ENCODE peak calls at places on chromosomes 7 and 10, in eight cellular contexts. E, T, I, N, K, F, S and U are unnamed samples.

GRCh38 chr7:124752310-124752709 is 13.3 kb downstream of the GPR37 start:
- DNase-seq in F (no peak), N (no peak), I (no peak), E (peak), K (no peak), S (no peak), T (peak), U (no peak)

GRCh38 chr7:70042533-70042932 is 444.3 kb downstream of the AUTS2 start:
- DNase-seq in S (no peak), K (no peak), I (no peak), E (peak), T (peak), N (no peak), F (no peak), U (peak)

GRCh38 chr7:87944547-87944946 is 10.5 kb downstream of the ADAM22 start:
- DNase-seq in I (no peak), F (no peak), S (no peak), N (no peak), T (no peak), E (no peak), K (no peak), U (no peak)

GRCh38 chr10:78404296-78404695 is 370.6 kb downstream of the RPS24 start:
- DNase-seq in F (no peak), S (peak), N (no peak), E (no peak), K (no peak), I (no peak), T (no peak), U (no peak)

GRCh38 chr10:102408081-102408727 is 10.4 kb downstream of the PSD start:
- DNase-seq in N (no peak), S (no peak), K (no peak), I (no peak), F (no peak), E (no peak), T (no peak), U (no peak)

GRCh38 chr10:33477291-33478088 is 143.0 kb upstream of the NRP1 start:
- DNase-seq in N (no peak), F (no peak), I (no peak), K (no peak), S (no peak), T (no peak), E (no peak), U (no peak)

GRCh38 chr10:14695833-14696232 is 78.9 kb downstream of the FAM107B start:
- DNase-seq in T (no peak), N (no peak), S (no peak), F (no peak), K (no peak), E (no peak), I (no peak), U (no peak)

GRCh38 chr7:3301831-3302618 is 973 bp downstream of the SDK1 start:
- DNase-seq in S (no peak), F (peak), I (no peak), E (peak), T (peak), N (no peak), K (peak), U (peak)

GRCh38 chr10:18145652-18146051 is 5.4 kb downstream of the CACNB2 start:
- DNase-seq in E (peak), I (no peak), T (peak), F (no peak), N (no peak), S (no peak), K (no peak), U (no peak)

GRCh38 chr7:271266-272107 is 18.5 kb upstream of the FOXL3 start:
- DNase-seq in K (no peak), I (no peak), T (no peak), F (no peak), S (no peak), N (no peak), E (peak), U (no peak)

GRCh38 chr7:137084607-137085380 is 216.3 kb downstream of the CHRM2 start:
- DNase-seq in S (no peak), E (peak), I (no peak), T (peak), F (no peak), N (no peak), K (no peak), U (no peak)

GRCh38 chr10:78543749-78544446 is 510.2 kb downstream of the RPS24 start:
- DNase-seq in S (peak), N (peak), I (no peak), E (peak), F (no peak), K (no peak), T (peak), U (peak)

GRCh38 chr7:23531794-23532489 is at the start of gene TRA2A:
- DNase-seq in I (peak), K (peak), E (peak), S (peak), F (peak), T (peak), N (peak), U (peak)

GRCh38 chr7:23533160-23533559 is 1.4 kb upstream of the TRA2A start:
- DNase-seq in S (no peak), K (no peak), I (no peak), T (no peak), N (no peak), F (no peak), E (no peak), U (no peak)

GRCh38 chr7:23530901-23531793 is 634 bp downstream of the TRA2A start:
- DNase-seq in N (peak), I (peak), F (peak), E (peak), T (peak), S (peak), K (peak), U (peak)

GRCh38 chr7:23530355-23530754 is 1.4 kb downstream of the TRA2A start:
- DNase-seq in F (peak), K (no peak), S (no peak), E (peak), N (peak), T (peak), I (no peak), U (peak)

DNA sequence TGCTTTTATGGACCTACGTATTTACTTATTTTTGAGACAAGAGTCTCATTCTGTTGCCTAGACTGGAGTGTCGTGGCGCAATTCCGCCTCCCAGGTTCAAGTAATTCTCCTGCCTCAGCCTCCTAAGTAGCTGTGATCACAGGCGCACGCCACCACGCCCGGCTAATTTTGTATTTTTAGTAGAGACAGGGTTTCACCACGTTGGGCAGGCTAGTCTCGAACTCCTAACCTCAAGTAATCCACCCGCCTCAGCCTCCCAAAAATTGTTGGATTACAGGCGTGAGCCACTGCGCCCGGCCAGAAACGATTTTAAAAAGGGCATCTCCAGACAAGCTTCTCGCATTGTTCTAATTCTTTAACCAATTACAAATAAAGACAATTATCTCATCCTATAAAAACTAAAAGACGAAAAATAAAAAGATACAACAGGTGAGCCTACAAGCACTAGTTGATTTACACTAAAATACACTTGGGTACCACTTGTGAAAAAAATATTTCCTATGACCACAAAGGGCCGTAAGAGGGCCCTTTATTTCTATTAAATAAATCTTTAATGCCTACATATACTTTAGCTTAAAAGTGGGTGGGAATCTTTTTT is 2.4 kb downstream of the TRA2A start:
- DNase-seq in S (no peak), T (no peak), E (no peak), K (no peak), N (no peak), I (no peak), F (no peak), U (no peak)
- H3K4me3 ChIP-seq in S (peak), T (peak), E (peak), K (no peak), N (no peak), I (no peak), F (peak), U (peak)

GRCh38 chr10:81034376-81034775 is 496.7 kb downstream of the SH2D4B start:
- DNase-seq in K (no peak), N (no peak), I (no peak), S (no peak), E (no peak), F (no peak), T (no peak), U (no peak)
- TF ChIP-seq CTCF in K (no peak), N (no peak), I (no peak), S (no peak), E (no peak), F (no peak), T (no peak), U (no peak)

DNA sequence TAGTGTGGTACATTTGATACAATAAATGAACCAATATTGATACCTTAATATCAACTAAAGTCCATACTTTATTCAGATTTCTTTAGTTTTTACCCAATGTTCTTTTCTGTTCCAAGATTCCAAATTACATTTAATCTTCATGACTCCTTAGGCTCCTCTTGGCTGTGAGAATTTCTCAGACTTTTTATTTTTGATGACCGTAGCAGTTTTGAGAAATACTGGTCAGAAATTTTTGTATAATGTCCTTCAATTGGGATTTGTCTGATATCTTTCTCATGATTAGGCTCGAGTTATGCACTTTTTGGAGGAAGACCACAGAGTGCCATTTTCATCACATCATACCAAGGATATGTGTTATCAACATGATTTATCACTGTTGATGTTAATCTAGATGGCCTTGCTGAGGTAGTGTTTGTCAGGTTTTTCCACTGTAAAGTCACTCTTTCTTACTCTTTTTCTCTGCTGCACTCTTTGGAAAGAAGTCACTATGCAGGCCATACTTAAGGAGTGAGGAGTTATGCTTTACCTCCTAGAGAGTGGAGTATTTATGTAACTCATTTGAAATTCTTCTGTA is 12.9 kb upstream of the ENTPD1 start:
- DNase-seq in N (no peak), T (no peak), E (peak), S (no peak), F (no peak), K (no peak), I (no peak), U (no peak)
- H3K4me3 ChIP-seq in N (no peak), T (no peak), E (no peak), S (no peak), F (no peak), K (no peak), I (no peak), U (no peak)

DNA sequence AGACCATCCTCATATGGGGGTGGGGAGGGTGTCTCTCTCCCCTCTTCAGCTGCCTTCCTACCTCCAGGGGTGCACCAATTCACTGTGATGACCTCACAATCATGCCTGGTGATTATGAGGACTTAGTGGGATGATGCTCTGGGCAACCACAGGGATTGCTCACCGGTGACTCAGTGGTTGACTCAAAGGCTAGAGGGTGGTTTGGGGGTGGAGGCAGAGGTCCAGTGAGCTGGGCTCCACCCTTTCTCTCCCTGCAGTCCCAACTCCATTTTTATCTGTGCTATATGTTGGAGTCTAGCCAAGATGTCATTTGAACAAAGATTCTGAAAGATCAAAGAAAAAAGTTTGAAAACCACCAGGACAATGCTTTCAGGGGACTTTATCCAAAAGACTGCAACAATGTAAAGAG is 286.9 kb downstream of the KCNMA1 start:
- DNase-seq in S (no peak), N (peak), I (no peak), F (peak), K (no peak), E (peak), T (peak), U (peak)
- TF ChIP-seq CTCF in S (no peak), N (no peak), I (no peak), F (no peak), K (no peak), E (no peak), T (peak), U (no peak)

DNA sequence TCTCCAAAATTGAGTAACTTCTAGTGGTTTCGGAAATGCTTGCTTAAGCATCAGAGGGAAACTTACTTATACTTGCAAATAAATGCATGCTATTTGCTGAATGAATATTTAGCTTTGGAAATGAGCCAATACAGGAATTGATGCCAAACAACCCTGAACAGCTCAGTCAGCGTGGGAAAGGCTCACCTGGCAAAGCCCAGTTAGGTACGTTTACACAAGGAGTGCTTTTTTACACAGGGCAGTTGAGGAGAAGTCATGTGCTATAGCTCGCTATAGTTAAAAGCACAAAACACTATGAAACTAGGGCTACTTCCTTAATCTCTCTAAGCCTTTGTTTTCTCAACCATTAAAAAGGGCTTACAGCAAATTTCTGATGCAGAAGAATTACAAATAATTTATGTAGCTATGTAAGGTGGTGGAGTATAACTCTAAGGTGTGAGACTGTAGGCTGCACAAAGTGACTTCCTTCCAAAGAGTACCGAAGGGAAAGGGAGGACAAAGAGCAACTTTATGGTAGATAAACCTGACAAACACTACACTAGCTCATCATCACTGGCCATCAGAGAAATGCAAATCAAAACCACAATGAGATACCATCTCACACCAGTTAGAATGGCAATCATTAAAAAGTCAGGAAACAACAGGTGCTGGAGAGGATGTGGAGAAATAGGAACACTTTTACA is 498.3 kb downstream of the PHTF2 start:
- DNase-seq in N (peak), T (no peak), K (no peak), I (no peak), F (no peak), S (no peak), E (peak), U (no peak)
- H3K4me3 ChIP-seq in N (no peak), T (no peak), K (no peak), I (no peak), F (no peak), S (no peak), E (no peak), U (no peak)